ENCODE peak calls at places on chromosomes 3 and 15, in six cellular contexts. F is mammary epithelial cell, T is ovary, D is neural progenitor cell, Q is breast epithelium, C is heart right ventricle. B is an unnamed sample. For H3K4me1, the result is how much of the 10 kb centered on the place peaks cover.

GRCh38 chr15:85380860-85381535 is 595 bp downstream of the AKAP13 start:
- DNase-seq in F (no peak), T (peak), D (peak), Q (no peak), C (no peak), B (peak)

GRCh38 chr15:62569460-62570404 is 404.6 kb upstream of the C2CD4B start:
- DNase-seq in F (peak), T (peak), D (no peak), Q (no peak), C (peak), B (peak)

GRCh38 chr3:58184309-58184981 is 26.3 kb downstream of the DNASE1L3 start:
- DNase-seq in F (no peak), T (no peak), D (no peak), Q (no peak), C (no peak), B (no peak)

GRCh38 chr3:42492508-42493080 is 9.8 kb upstream of the VIPR1 start:
- DNase-seq in F (no peak), T (no peak), D (no peak), Q (peak), C (no peak), B (no peak)

GRCh38 chr3:189776163-189776824 is 145.1 kb downstream of the TP63 start:
- DNase-seq in F (no peak), T (no peak), D (peak), Q (no peak), C (no peak), B (no peak)

GRCh38 chr3:149646181-149646766 is 11.6 kb downstream of the WWTR1 start:
- DNase-seq in F (peak), T (no peak), D (no peak), Q (no peak), C (no peak), B (no peak)

GRCh38 chr3:17059966-17060560 is 175.3 kb downstream of the PLCL2 start:
- DNase-seq in F (no peak), T (no peak), D (no peak), Q (no peak), C (no peak), B (no peak)

GRCh38 chr15:70715840-70716510 is 47.4 kb downstream of the UACA start:
- DNase-seq in F (no peak), T (no peak), D (no peak), Q (no peak), C (no peak), B (no peak)

GRCh38 chr3:34842706-34843478 is 796.4 kb upstream of the ARPP21 start:
- DNase-seq in F (no peak), T (no peak), D (peak), Q (no peak), C (no peak), B (peak)

GRCh38 chr3:48409291-48410201 is 20.3 kb downstream of the PLXNB1 start:
- DNase-seq in F (no peak), T (peak), D (no peak), Q (peak), C (no peak), B (peak)

GRCh38 chr15:22956257-22956979 is 23.8 kb downstream of the CYFIP1 start:
- DNase-seq in F (no peak), T (peak), D (peak), Q (no peak), C (peak), B (no peak)

GRCh38 chr3:88677311-88677710 is 430.1 kb upstream of the EPHA3 start:
- DNase-seq in F (no peak), T (no peak), D (no peak), Q (no peak), C (no peak), B (no peak)

GRCh38 chr15:46644493-46645481 is 1010.0 kb downstream of the SQOR start:
- DNase-seq in F (no peak), T (no peak), D (no peak), Q (no peak), C (no peak), B (no peak)

GRCh38 chr15:37099321-37100108 is 834 bp downstream of the MEIS2 start:
- DNase-seq in F (peak), T (peak), D (peak), Q (no peak), C (no peak), B (no peak)

GRCh38 chr3:175526609-175527280 is 667.6 kb downstream of the NAALADL2 start:
- DNase-seq in F (no peak), T (no peak), D (no peak), Q (no peak), C (no peak), B (no peak)

GRCh38 chr3:67601919-67602608 is 52.3 kb downstream of the SUCLG2 start:
- DNase-seq in F (no peak), T (no peak), D (no peak), Q (no peak), C (no peak), B (no peak)

GRCh38 chr15:68652141-68652540 is 73.3 kb downstream of the CORO2B start:
- DNase-seq in F (no peak), T (peak), D (peak), Q (no peak), C (peak), B (peak)

GRCh38 chr3:150763841-150764483 is 993 bp upstream of the SIAH2 start:
- DNase-seq in F (no peak), T (peak), D (peak), Q (peak), C (peak), B (peak)

GRCh38 chr3:31105011-31105410 is 210.6 kb upstream of the GADL1 start:
- DNase-seq in F (peak), T (no peak), D (no peak), Q (no peak), C (no peak), B (no peak)

GRCh38 chr3:186456636-186457265 is 87.4 kb downstream of the CRYGS start:
- DNase-seq in F (no peak), T (no peak), D (peak), Q (no peak), C (no peak), B (no peak)

GRCh38 chr3:196774845-196775422 is 35.3 kb downstream of the PAK2 start:
- DNase-seq in F (peak), T (no peak), D (no peak), Q (no peak), C (no peak), B (no peak)

GRCh38 chr3:128095222-128095703 is 28.3 kb downstream of the RUVBL1 start:
- DNase-seq in F (peak), T (peak), D (peak), Q (peak), C (peak), B (peak)

GRCh38 chr15:87828608-87829007 is 427.9 kb downstream of the NTRK3 start:
- DNase-seq in F (no peak), T (no peak), D (no peak), Q (no peak), C (no peak), B (no peak)

GRCh38 chr3:126468028-126468891 is 7.4 kb downstream of the ZXDC start:
- DNase-seq in F (no peak), T (peak), D (no peak), Q (no peak), C (no peak), B (no peak)

GRCh38 chr3:46112984-46113383 is 85.7 kb upstream of the XCR1 start:
- DNase-seq in F (peak), T (no peak), D (no peak), Q (no peak), C (no peak), B (no peak)

GRCh38 chr15:50627351-50628055 is 59.1 kb downstream of the TRPM7 start:
- DNase-seq in F (no peak), T (no peak), D (no peak), Q (no peak), C (no peak), B (no peak)

GRCh38 chr15:63905131-63905530 is 71.4 kb upstream of the HERC1 start:
- DNase-seq in F (no peak), T (no peak), D (no peak), Q (no peak), C (no peak), B (peak)

GRCh38 chr15:46014532-46014931 is 379.7 kb downstream of the SQOR start:
- DNase-seq in F (no peak), T (no peak), D (no peak), Q (no peak), C (no peak), B (no peak)

GRCh38 chr3:64251019-64251418 is 25.8 kb upstream of the PRICKLE2 start:
- DNase-seq in F (no peak), T (no peak), D (no peak), Q (no peak), C (no peak), B (no peak)

GRCh38 chr3:30693470-30694120 is 87.2 kb downstream of the TGFBR2 start:
- DNase-seq in F (peak), T (no peak), D (peak), Q (peak), C (peak), B (peak)

GRCh38 chr3:155780291-155780690 is 25.8 kb downstream of the C3orf33 start:
- DNase-seq in F (no peak), T (no peak), D (no peak), Q (no peak), C (no peak), B (no peak)

GRCh38 chr15:96354731-96355560 is 24.4 kb downstream of the NR2F2 start:
- DNase-seq in F (peak), T (no peak), D (peak), Q (no peak), C (no peak), B (no peak)

GRCh38 chr3:134306334-134306733 is 55.7 kb upstream of the RYK start:
- DNase-seq in F (no peak), T (no peak), D (no peak), Q (no peak), C (no peak), B (no peak)

GRCh38 chr3:77915341-77915740 is 875.4 kb downstream of the ROBO2 start:
- DNase-seq in F (no peak), T (no peak), D (no peak), Q (no peak), C (no peak), B (no peak)

GRCh38 chr3:100047455-100048141 is 66.7 kb downstream of the FILIP1L start:
- DNase-seq in F (peak), T (no peak), D (peak), Q (no peak), C (peak), B (peak)

GRCh38 chr15:76057332-76058000 is 2.3 kb upstream of the TMEM266 start:
- DNase-seq in F (peak), T (no peak), D (peak), Q (no peak), C (peak), B (peak)

GRCh38 chr15:63350178-63350621 is 31.4 kb downstream of the CA12 start:
- DNase-seq in F (no peak), T (no peak), D (no peak), Q (no peak), C (peak), B (no peak)

GRCh38 chr3:82306189-82306588 is 544.7 kb upstream of the GBE1 start:
- DNase-seq in F (no peak), T (no peak), D (no peak), Q (no peak), C (no peak), B (no peak)
- H3K27ac ChIP-seq in F (no peak), T (no peak), D (no peak), Q (no peak), C (no peak), B (no peak)

DNA sequence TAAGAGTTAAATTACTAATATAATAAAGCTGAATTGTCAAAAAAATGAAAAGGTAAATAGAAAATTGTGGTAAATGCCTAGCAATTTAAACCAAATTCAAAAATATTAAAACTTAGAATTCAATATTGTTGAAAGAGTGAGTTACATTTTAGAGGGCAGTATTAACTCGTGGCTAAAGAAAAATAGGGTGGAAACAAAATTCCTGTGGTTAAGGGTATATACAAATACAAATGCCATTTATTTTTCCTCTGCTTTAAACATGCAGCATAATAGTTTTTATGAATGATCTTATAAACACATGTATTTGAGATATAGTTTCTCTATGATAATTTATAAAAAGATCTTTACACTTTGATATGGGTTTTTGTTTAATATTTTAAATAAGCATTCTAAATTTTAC is 79.0 kb downstream of the NEDD4 start:
- DNase-seq in F (no peak), T (no peak), D (no peak), Q (no peak), C (no peak), B (no peak)
- H3K4me3 ChIP-seq in F (peak), T (no peak), D (no peak), Q (no peak), C (no peak), B (peak)

GRCh38 chr3:32436816-32437189 is 45.1 kb downstream of the CMTM7 start:
- DNase-seq in F (no peak), T (no peak), D (no peak), Q (no peak), C (no peak), B (no peak)
- H3K4me1 ChIP-seq in F (under half), T (under half), D (under half), Q (under half), C (under half), B (under half)

DNA sequence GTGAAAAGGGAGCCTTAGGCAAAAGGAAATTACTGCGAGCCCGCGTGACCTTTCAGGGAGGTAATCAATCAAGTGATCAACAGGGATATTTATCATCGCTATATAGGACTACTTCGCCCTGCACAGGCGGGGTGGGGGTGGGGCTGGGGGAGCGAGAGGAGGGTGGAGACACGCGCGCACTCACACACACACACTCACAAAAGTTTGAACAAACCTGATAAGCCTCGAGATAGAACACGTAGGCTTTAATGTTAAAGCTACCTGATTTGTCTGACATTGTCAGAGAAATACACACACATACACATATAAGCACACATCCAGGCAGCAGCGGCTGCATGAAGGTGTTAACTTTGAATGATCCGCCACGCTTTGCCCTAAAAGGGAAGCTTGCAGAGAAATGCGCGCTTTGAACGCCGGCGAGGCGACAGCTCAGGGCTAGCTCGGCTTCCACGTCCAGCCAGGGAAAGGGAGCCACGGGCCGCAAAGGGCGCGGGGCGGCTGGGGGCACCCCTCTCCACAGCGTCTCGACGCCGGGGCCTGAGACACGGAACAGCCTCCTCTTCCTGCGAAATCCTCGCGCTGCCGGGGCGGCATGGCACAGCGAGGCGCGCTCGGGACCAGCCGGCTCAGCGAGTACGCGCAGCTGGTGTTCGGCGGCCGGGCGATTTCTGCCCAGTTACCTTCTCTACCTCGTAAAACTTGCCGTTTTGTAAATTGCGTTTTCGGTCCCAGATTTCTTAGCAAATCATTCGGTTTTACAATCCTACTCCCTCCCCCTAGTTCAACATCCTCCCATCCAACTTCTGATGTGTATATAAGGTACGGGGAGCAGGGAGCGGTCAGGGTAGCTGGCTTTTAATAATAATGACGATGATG is 4.8 kb upstream of the MECOM start:
- DNase-seq in F (no peak), T (no peak), D (peak), Q (no peak), C (peak), B (peak)
- H3K27ac ChIP-seq in F (no peak), T (no peak), D (no peak), Q (no peak), C (peak), B (no peak)

DNA sequence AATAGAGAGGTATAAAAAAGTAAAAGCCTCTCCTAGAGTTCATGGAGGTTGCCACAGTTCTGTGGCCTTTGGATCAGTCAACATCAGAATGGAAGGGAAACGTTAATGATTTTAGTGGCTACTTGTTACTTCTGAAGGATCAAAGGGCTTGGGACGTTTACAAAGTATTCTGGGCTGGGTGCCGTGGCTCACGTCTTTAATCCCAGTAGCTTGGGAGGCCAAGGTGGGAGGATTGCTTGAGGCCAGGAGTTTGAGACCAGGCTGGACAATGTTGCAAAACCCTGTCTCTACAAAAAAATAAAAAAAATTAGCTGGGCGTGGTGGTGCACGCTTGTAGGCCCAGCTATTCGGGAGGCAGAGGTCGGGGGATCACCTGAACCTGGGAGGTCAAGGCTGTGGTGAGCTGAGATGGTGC is 44.6 kb downstream of the FNDC3B start:
- DNase-seq in F (no peak), T (no peak), D (no peak), Q (no peak), C (no peak), B (no peak)
- H3K4me3 ChIP-seq in F (no peak), T (no peak), D (no peak), Q (no peak), C (no peak), B (no peak)

DNA sequence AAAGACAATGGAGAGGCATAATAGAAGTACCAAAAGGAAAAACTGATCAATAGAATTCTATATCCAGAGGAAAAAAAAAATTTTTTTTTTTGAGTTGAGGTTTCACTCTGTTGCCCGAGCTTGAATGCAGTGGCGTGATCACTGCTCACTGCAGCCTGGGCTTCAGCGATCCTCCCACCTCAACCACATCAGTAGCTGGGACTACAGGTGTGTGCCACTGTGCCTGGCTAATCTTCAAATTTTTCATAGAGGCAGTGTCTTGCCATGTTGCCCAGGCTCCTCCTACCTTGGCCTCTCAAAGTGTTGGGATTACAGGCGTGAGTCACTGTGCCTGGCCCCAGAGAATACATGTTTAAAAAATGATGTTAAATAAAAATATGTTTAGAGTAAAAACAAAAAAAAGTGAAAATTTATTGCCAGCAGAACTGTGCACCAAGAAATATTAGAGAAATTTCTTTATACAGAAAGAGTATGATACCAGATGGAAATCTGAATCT is 154.3 kb upstream of the ZBTB20 start:
- DNase-seq in F (peak), T (no peak), D (no peak), Q (no peak), C (no peak), B (no peak)
- H3K4me1 ChIP-seq in F (under half), T (under half), D (under half), Q (under half), C (under half), B (under half)

DNA sequence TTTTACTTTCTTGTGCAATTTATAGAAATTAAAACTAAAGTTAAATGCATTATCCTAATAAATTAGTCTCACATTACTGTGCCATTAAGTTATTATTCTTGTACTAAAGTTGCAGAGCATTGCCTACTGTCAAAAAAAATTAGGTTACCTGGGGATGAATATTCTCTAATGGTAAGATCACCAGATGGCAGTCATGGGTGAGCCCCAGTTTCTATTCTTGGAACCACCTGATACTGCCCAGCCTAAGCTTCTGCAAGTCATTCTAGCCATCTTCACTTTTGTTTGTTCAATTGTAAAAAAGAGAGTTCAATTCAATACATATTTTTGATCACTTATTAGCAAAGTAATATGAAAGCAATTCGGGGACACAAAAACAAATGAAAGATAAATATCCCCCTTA is 213.2 kb downstream of the CADM2 start:
- DNase-seq in F (no peak), T (no peak), D (no peak), Q (no peak), C (no peak), B (no peak)
- H3K27ac ChIP-seq in F (no peak), T (no peak), D (no peak), Q (no peak), C (no peak), B (no peak)